ENCODE peak calls at places on chromosomes 11 and 22, in six cellular contexts. F is H9, D is IMR-90, N is mesendoderm, Y is neuronal stem cell, Q is mesenchymal stem cell. O is an unnamed sample.

GRCh38 chr22:43158778-43159483 is 7.6 kb downstream of the TSPO start:
- DNase-seq in Q (no peak), Y (no peak), N (no peak), D (no peak), F (no peak), O (no peak)

GRCh38 chr11:128549256-128549944 is 38.0 kb downstream of the ETS1 start:
- DNase-seq in N (no peak), D (no peak), F (no peak), Q (peak; percentile 76), Y (no peak), O (no peak)

GRCh38 chr11:111312076-111312475 is 13.7 kb downstream of the POU2AF3 start:
- DNase-seq in N (no peak), D (no peak), Q (no peak), Y (no peak), F (no peak), O (peak; percentile 43)

GRCh38 chr11:79404325-79404724 is 36.5 kb downstream of the TENM4 start:
- DNase-seq in Q (peak; percentile 12), F (no peak), D (peak; percentile 73), N (no peak), Y (no peak), O (no peak)

GRCh38 chr22:44372611-44373010 is 59.9 kb upstream of the SHISAL1 start:
- DNase-seq in Y (no peak), F (no peak), Q (no peak), D (no peak), N (no peak), O (no peak)

GRCh38 chr22:36986242-36986821 is 32.9 kb downstream of the TST start:
- DNase-seq in Y (no peak), N (peak; percentile 45), D (no peak), Q (no peak), F (peak; percentile 51), O (peak; percentile 31)

GRCh38 chr11:34585870-34586654 is 34.8 kb upstream of the EHF start:
- DNase-seq in D (peak; percentile 71), Q (peak; percentile 56), Y (peak; percentile 52), F (no peak), N (peak; percentile 73), O (peak; percentile 75)

GRCh38 chr22:49825436-49825835 is 2.2 kb downstream of the BRD1 start:
- DNase-seq in D (peak; percentile 66), N (no peak), Y (no peak), F (no peak), Q (peak; percentile 57), O (peak; percentile 68)

DNA sequence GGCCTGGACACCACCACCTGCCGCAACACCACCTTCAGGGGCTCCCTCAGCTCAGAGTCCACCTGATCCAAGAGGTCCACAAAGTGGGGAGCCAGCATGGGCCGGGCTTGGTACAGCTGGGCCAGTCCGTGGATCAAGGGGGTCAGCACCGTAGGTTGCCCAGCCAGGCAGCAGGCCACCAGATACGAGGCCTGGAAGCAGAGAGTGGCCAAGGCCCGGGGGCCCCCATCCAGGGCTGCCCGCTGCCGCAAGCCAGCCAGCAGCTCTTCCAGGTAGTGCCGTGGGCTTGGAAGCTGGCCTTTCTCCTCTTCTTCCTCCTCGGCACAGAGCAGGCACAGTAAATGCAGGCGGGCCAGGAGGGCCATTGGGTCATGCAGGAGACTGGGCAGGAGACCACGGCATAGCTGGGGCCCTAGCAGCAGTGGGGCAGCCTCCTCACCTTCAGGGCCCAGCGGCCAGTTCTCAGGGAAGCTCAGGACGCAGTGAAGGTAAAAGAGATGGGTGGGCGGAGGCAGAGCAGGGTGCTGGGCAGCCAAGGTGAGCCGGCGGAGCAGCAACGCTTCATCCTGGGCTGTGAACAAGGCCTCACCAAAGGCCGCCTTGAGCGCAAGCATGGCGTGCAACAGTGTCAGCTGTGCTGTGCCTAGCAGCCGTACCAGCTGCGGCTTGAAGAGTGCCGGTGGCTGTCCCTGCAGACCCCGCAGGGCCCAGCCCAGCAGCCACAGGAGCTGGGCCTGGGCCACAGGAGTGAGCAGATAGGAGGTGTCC is 1.7 kb downstream of the AP5B1 start:
- DNase-seq in D (no peak), N (no peak), Q (no peak), F (no peak), Y (no peak), O (no peak)
- H3K27ac ChIP-seq in D (no peak overlapping the region), N (no peak overlapping the region), Q (no peak overlapping the region), F (no peak overlapping the region), Y (no peak overlapping the region), O (peak overlapping the region; percentile 96)

GRCh38 chr11:81916459-81916858 is 817.2 kb downstream of the FAM181B start:
- DNase-seq in N (no peak), F (no peak), D (no peak), Q (no peak), Y (no peak), O (no peak)

GRCh38 chr11:81913793-81914192 is 819.9 kb downstream of the FAM181B start:
- DNase-seq in Q (no peak), N (no peak), Y (no peak), D (no peak), F (no peak), O (no peak)

GRCh38 chr11:81915045-81915444 is 818.6 kb downstream of the FAM181B start:
- DNase-seq in Y (no peak), D (no peak), F (no peak), N (no peak), Q (no peak), O (no peak)
- H2BK120ac ChIP-seq in Y (no peak overlapping the region), D (no peak overlapping the region), F (no peak overlapping the region), N (no peak overlapping the region), Q (no peak overlapping the region), O (no peak overlapping the region)

DNA sequence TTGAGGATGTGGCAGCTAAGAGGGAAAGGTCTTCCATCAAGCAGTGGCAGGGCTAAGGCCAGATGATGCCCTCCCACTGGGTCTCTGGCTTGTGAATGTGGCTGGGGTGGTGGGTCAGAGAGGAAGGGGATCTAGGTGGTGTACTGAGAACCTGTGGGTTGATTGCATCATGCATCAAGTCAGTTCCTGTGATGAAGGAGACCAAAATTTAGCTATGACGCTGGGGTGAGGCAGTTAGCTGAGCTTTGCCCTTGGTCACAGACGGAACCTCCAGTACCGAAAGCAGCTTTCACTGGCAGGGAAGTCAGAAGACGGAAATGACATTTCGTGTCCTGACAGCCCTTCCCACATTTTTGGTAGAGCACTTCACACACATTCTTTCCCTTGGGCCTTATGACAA is 20.7 kb downstream of the ATG16L2 start:
- DNase-seq in N (no peak), D (no peak), Q (no peak), Y (no peak), F (no peak), O (no peak)
- H3K27ac ChIP-seq in N (no peak overlapping the region), D (no peak overlapping the region), Q (no peak overlapping the region), Y (no peak overlapping the region), F (no peak overlapping the region), O (no peak overlapping the region)

GRCh38 chr11:10317281-10317755 is 12.4 kb downstream of the ADM start:
- DNase-seq in Q (no peak), F (peak; percentile 42), N (peak; percentile 11), D (peak; percentile 14), Y (peak; percentile 65), O (no peak)
- H2BK120ac ChIP-seq in Q (no peak overlapping the region), F (no peak overlapping the region), N (no peak overlapping the region), D (peak overlapping the region; percentile 24), Y (peak overlapping the region; percentile 19), O (no peak overlapping the region)

GRCh38 chr11:8596504-8597046 is 2.5 kb upstream of the STK33 start:
- DNase-seq in D (no peak), Y (no peak), F (no peak), Q (peak; percentile 41), N (peak; percentile 57), O (no peak)

GRCh38 chr11:8597182-8597581 is 3.2 kb upstream of the STK33 start:
- DNase-seq in F (no peak), D (peak; percentile 70), N (no peak), Y (no peak), Q (peak; percentile 89), O (no peak)

GRCh38 chr11:8587915-8588314 is 6.1 kb downstream of the STK33 start:
- DNase-seq in F (no peak), D (no peak), Y (no peak), Q (no peak), N (no peak), O (no peak)

GRCh38 chr11:8593935-8594909 is at the start of gene STK33:
- DNase-seq in N (peak; percentile 82), Y (peak; percentile 69), F (peak; percentile 86), D (no peak), Q (peak; percentile 13), O (peak; percentile 13)

GRCh38 chr11:8593455-8593854 is 573 bp downstream of the STK33 start:
- DNase-seq in D (no peak), F (no peak), N (no peak), Q (no peak), Y (no peak), O (no peak)
- H3K27ac ChIP-seq in D (no peak overlapping the region), F (no peak overlapping the region), N (no peak overlapping the region), Q (no peak overlapping the region), Y (no peak overlapping the region), O (no peak overlapping the region)

DNA sequence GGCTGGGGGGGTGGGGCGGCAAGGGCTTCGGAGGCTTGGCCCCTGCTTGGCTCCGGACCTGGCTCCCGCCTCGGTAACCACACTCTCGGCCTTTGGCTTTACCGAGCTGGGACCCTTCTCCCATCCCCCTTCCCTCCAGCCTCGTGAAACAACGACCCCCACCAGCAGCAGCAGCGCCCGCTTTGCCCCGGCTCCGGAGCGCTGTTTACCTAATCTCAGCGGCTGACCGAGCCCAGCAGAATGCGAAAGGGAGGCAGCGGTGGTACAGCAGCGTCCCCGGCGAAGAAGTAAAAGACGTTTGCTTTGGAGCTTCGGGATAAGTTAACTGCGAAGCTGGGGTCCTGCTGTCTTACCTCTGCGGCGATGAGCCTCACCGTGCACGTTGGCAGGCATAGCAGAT is 2.0 kb upstream of the LARGE1 start:
- DNase-seq in D (peak; percentile 34), Y (no peak), F (peak; percentile 72), N (peak; percentile 75), Q (peak; percentile 63), O (peak; percentile 37)
- H2BK120ac ChIP-seq in D (no peak overlapping the region), Y (no peak overlapping the region), F (no peak overlapping the region), N (no peak overlapping the region), Q (peak overlapping the region; percentile 58), O (no peak overlapping the region)

GRCh38 chr22:45686004-45686403 is 14.4 kb downstream of the ATXN10 start:
- DNase-seq in N (no peak), F (no peak), Y (no peak), Q (peak; percentile 54), D (peak; percentile 78), O (no peak)
- H3K27ac ChIP-seq in N (no peak overlapping the region), F (no peak overlapping the region), Y (no peak overlapping the region), Q (peak overlapping the region; percentile 36), D (peak overlapping the region; percentile 33), O (peak overlapping the region; percentile 24)

DNA sequence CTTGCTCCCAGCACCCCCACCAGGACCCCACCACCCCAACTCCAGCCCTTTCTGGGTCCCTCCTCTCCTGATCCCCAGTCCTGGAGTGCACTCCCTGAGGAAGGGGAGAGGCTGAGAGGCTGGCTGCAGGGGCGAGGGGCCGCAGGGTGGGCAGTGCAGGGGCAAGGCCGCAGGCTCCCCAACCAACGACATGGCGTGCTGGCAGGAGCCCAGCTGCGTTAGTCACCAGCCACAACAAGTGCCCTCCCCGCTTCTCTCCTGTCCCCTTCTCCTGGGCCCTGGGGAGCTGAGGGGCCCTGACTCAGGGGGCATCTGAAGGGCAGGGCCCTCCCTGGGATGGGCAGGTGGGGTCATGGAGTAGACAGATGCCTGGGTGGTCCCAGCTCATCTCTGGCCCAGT is 2.3 kb downstream of the CABP7 start:
- DNase-seq in D (no peak), F (no peak), Y (no peak), N (no peak), Q (no peak), O (no peak)
- H2BK120ac ChIP-seq in D (no peak overlapping the region), F (no peak overlapping the region), Y (no peak overlapping the region), N (no peak overlapping the region), Q (no peak overlapping the region), O (no peak overlapping the region)